ENCODE peak calls at places on chromosomes 4 and X, in six cellular contexts. B is heart left ventricle, Y is A673, M is H9, D is esophagus squamous epithelium, G is IMR-90. H is an unnamed sample. For H3K27me3 and H3K4me1, the result is how much of the 10 kb centered on the place peaks cover.

GRCh38 chr4:156662921-156663320 is 308.7 kb downstream of the PDGFC start:
- DNase-seq in B (no peak), Y (no peak), M (no peak), D (no peak), G (no peak), H (no peak)

GRCh38 chr4:184451726-184452125 is 22.6 kb downstream of the IRF2 start:
- DNase-seq in B (no peak), Y (no peak), M (no peak), D (no peak), G (no peak), H (peak)

GRCh38 chrX:111662314-111662713 is 18.7 kb upstream of the ALG13 start:
- DNase-seq in B (no peak), Y (no peak), M (no peak), D (no peak), G (no peak), H (no peak)

GRCh38 chr4:121122661-121123060 is 41.5 kb downstream of the TNIP3 start:
- DNase-seq in B (no peak), Y (no peak), M (no peak), D (no peak), G (no peak), H (no peak)

GRCh38 chrX:70922776-70923473 is 8.0 kb downstream of the SLC7A3 start:
- DNase-seq in B (no peak), Y (no peak), M (no peak), D (no peak), G (no peak), H (no peak)

GRCh38 chrX:77493677-77494553 is 46.7 kb downstream of the FGF16 start:
- DNase-seq in B (peak), Y (peak), M (peak), D (no peak), G (peak), H (peak)

GRCh38 chrX:334971-335757 is 16.6 kb upstream of the GTPBP6 start:
- DNase-seq in B (peak), Y (no peak), M (no peak), D (no peak), G (no peak), H (no peak)

GRCh38 chr4:107987916-107988762 is 1.6 kb upstream of the HADH start:
- DNase-seq in B (no peak), Y (no peak), M (no peak), D (no peak), G (no peak), H (no peak)

GRCh38 chr4:99144070-99144469 is at the start of gene ADH4:
- DNase-seq in B (no peak), Y (peak), M (no peak), D (no peak), G (peak), H (no peak)

GRCh38 chrX:13699183-13699826 is 10.4 kb downstream of the RAB9A start:
- DNase-seq in B (no peak), Y (no peak), M (no peak), D (no peak), G (peak), H (no peak)

GRCh38 chr4:128573781-128574508 is 235.6 kb upstream of the JADE1 start:
- DNase-seq in B (no peak), Y (no peak), M (no peak), D (no peak), G (peak), H (no peak)

GRCh38 chrX:26071618-26072017 is 66.5 kb upstream of the MAGEB18 start:
- DNase-seq in B (no peak), Y (no peak), M (no peak), D (no peak), G (no peak), H (no peak)

GRCh38 chrX:123899701-123900100 is 39.8 kb downstream of the XIAP start:
- DNase-seq in B (no peak), Y (peak), M (no peak), D (no peak), G (peak), H (no peak)

GRCh38 chrX:150688911-150689451 is 4.2 kb upstream of the MTMR1 start:
- DNase-seq in B (no peak), Y (peak), M (peak), D (no peak), G (peak), H (no peak)

GRCh38 chrX:39335447-39336235 is 534.4 kb downstream of the MID1IP1 start:
- DNase-seq in B (no peak), Y (no peak), M (no peak), D (no peak), G (no peak), H (peak)

GRCh38 chr4:126306152-126306869 is 991.6 kb downstream of the FAT4 start:
- DNase-seq in B (peak), Y (no peak), M (no peak), D (no peak), G (no peak), H (no peak)

GRCh38 chrX:143437439-143437838 is 79.8 kb downstream of the SPANXN3 start:
- DNase-seq in B (no peak), Y (peak), M (no peak), D (no peak), G (no peak), H (no peak)

GRCh38 chr4:13627185-13627605 is 330 bp downstream of the BOD1L1 start:
- DNase-seq in B (peak), Y (peak), M (peak), D (no peak), G (no peak), H (peak)

GRCh38 chr4:29278580-29278979 is 1441.6 kb upstream of the PCDH7 start:
- DNase-seq in B (no peak), Y (peak), M (no peak), D (no peak), G (peak), H (no peak)

GRCh38 chr4:288891-289290 is 16.4 kb downstream of the ZNF732 start:
- DNase-seq in B (no peak), Y (peak), M (no peak), D (no peak), G (no peak), H (no peak)

GRCh38 chr4:125911481-125911880 is 596.7 kb downstream of the FAT4 start:
- DNase-seq in B (no peak), Y (no peak), M (no peak), D (no peak), G (no peak), H (no peak)

GRCh38 chr4:71772592-71772991 is 11.3 kb downstream of the GC start:
- DNase-seq in B (no peak), Y (no peak), M (no peak), D (no peak), G (no peak), H (no peak)

GRCh38 chr4:14853186-14853946 is 148.9 kb upstream of the CPEB2 start:
- DNase-seq in B (no peak), Y (no peak), M (no peak), D (no peak), G (peak), H (no peak)

GRCh38 chr4:105600256-105600655 is 47.8 kb downstream of the ARHGEF38 start:
- DNase-seq in B (no peak), Y (no peak), M (no peak), D (no peak), G (no peak), H (no peak)

GRCh38 chr4:105601406-105601805 is 49.0 kb downstream of the ARHGEF38 start:
- DNase-seq in B (no peak), Y (no peak), M (no peak), D (no peak), G (no peak), H (no peak)

GRCh38 chr4:105600951-105601350 is 48.5 kb downstream of the ARHGEF38 start:
- DNase-seq in B (no peak), Y (no peak), M (no peak), D (no peak), G (no peak), H (no peak)

GRCh38 chr4:105605493-105605892 is 53.1 kb downstream of the ARHGEF38 start:
- DNase-seq in B (no peak), Y (peak), M (no peak), D (no peak), G (peak), H (no peak)

GRCh38 chr4:105603158-105603557 is 50.7 kb downstream of the ARHGEF38 start:
- DNase-seq in B (no peak), Y (no peak), M (no peak), D (no peak), G (no peak), H (no peak)
- H3K27me3 ChIP-seq in B (under half), Y (under half), M (under half), D (under half), G (under half), H (under half)

GRCh38 chr4:64430933-64431332 is 21.7 kb upstream of the TECRL start:
- DNase-seq in B (no peak), Y (no peak), M (no peak), D (no peak), G (no peak), H (no peak)
- H3K4me1 ChIP-seq in B (under half), Y (under half), M (under half), D (under half), G (under half), H (under half)

GRCh38 chr4:166078383-166078782 is 205.3 kb downstream of the TLL1 start:
- DNase-seq in B (no peak), Y (no peak), M (no peak), D (no peak), G (no peak), H (no peak)
- TF ChIP-seq CTCF in B (no peak), Y (no peak), M (no peak), D (no peak), G (no peak), H (no peak)

GRCh38 chr4:38500433-38500832 is 163.6 kb upstream of the KLF3 start:
- DNase-seq in B (no peak), Y (peak), M (no peak), D (no peak), G (no peak), H (no peak)
- H3K27me3 ChIP-seq in B (under half), Y (under half), M (under half), D (under half), G (under half), H (under half)

GRCh38 chr4:2802618-2803531 is 10.0 kb downstream of the SH3BP2 start:
- DNase-seq in B (peak), Y (no peak), M (no peak), D (no peak), G (no peak), H (no peak)
- H3K4me1 ChIP-seq in B (half or more), Y (under half), M (under half), D (half or more), G (under half), H (under half)

GRCh38 chrX:53354669-53355068 is 67.8 kb downstream of the SMC1A start:
- DNase-seq in B (no peak), Y (no peak), M (no peak), D (no peak), G (peak), H (no peak)
- TF ChIP-seq CTCF in B (no peak), Y (no peak), M (peak), D (no peak), G (peak), H (no peak)